ENCODE peak calls at places on chromosomes 1 and 21, in four cellular contexts. K is uterus, P is A549, B is IMR-90. S is an unnamed sample. For H3K9me3, the result is how much of the 10 kb centered on the place peaks cover.

GRCh38 chr1:68117416-68117815 is 67.0 kb upstream of the DIRAS3 start:
- DNase-seq in K (no peak), P (no peak), B (no peak), S (no peak)

GRCh38 chr1:109725510-109725909 is 13.5 kb downstream of the GSTM5 start:
- DNase-seq in K (no peak), P (no peak), B (no peak), S (no peak)

GRCh38 chr21:14383596-14384210 is 757 bp upstream of the HSPA13 start:
- DNase-seq in K (no peak), P (no peak), B (peak), S (peak)

GRCh38 chr1:228646717-228647522 is 88.4 kb upstream of the RHOU start:
- DNase-seq in K (peak), P (peak), B (peak), S (peak)

GRCh38 chr1:225847610-225848009 is 34.6 kb downstream of the TMEM63A start:
- DNase-seq in K (no peak), P (no peak), B (no peak), S (no peak)

GRCh38 chr1:164588388-164589341 is 29.7 kb downstream of the PBX1 start:
- DNase-seq in K (peak), P (no peak), B (peak), S (peak)

GRCh38 chr1:95948023-95948422 is 714.0 kb downstream of the RWDD3 start:
- DNase-seq in K (no peak), P (no peak), B (no peak), S (no peak)

GRCh38 chr1:84433253-84434080 is 35.2 kb downstream of the DNASE2B start:
- DNase-seq in K (peak), P (peak), B (peak), S (peak)

GRCh38 chr1:19818324-19818723 is 3.2 kb upstream of the RNF186 start:
- DNase-seq in K (no peak), P (no peak), B (no peak), S (no peak)

GRCh38 chr1:107926436-107927080 is 38.4 kb downstream of the VAV3 start:
- DNase-seq in K (no peak), P (no peak), B (no peak), S (no peak)

GRCh38 chr1:209849388-209849787 is 21.6 kb downstream of the UTP25 start:
- DNase-seq in K (no peak), P (no peak), B (no peak), S (no peak)

GRCh38 chr1:116997011-116997410 is 4.5 kb upstream of the CD101 start:
- DNase-seq in K (no peak), P (no peak), B (no peak), S (no peak)

GRCh38 chr21:35134299-35134698 is 85.2 kb upstream of the RUNX1 start:
- DNase-seq in K (no peak), P (no peak), B (no peak), S (no peak)

GRCh38 chr1:109226078-109226445 is 12.3 kb downstream of the SARS1 start:
- DNase-seq in K (no peak), P (no peak), B (peak), S (no peak)

GRCh38 chr1:68600049-68600661 is 103.3 kb upstream of the DEPDC1 start:
- DNase-seq in K (no peak), P (no peak), B (peak), S (peak)

GRCh38 chr1:67429528-67430357 is 459 bp downstream of the SERBP1 start:
- DNase-seq in K (peak), P (no peak), B (no peak), S (peak)

GRCh38 chr1:25643962-25644361 is 27.4 kb downstream of the MAN1C1 start:
- DNase-seq in K (no peak), P (no peak), B (no peak), S (no peak)

GRCh38 chr1:184222561-184223157 is 164.2 kb upstream of the C1orf21 start:
- DNase-seq in K (peak), P (peak), B (peak), S (peak)

GRCh38 chr1:25911162-25911561 is 4.9 kb upstream of the STMN1 start:
- DNase-seq in K (no peak), P (no peak), B (no peak), S (no peak)

GRCh38 chr1:148162363-148162762 is 10.3 kb upstream of the NBPF11 start:
- DNase-seq in K (no peak), P (no peak), B (no peak), S (no peak)

GRCh38 chr1:202661136-202661845 is 49.0 kb downstream of the SYT2 start:
- DNase-seq in K (no peak), P (peak), B (no peak), S (no peak)

GRCh38 chr21:46322351-46323226 is 1.1 kb downstream of the C21orf58 start:
- DNase-seq in K (no peak), P (no peak), B (peak), S (no peak)

GRCh38 chr1:16173447-16174260 is 17.8 kb upstream of the EPHA2 start:
- DNase-seq in K (no peak), P (no peak), B (peak), S (peak)

GRCh38 chr1:69573911-69574310 is 6.2 kb downstream of the LRRC7 start:
- DNase-seq in K (no peak), P (no peak), B (no peak), S (no peak)

GRCh38 chr1:151581946-151582345 is 29.9 kb upstream of the SNX27 start:
- DNase-seq in K (no peak), P (no peak), B (no peak), S (no peak)

GRCh38 chr1:8096105-8097011 is 70.2 kb upstream of the ERRFI1 start:
- DNase-seq in K (no peak), P (no peak), B (peak), S (no peak)

GRCh38 chr1:202589190-202589680 is 121.0 kb downstream of the SYT2 start:
- DNase-seq in K (peak), P (peak), B (peak), S (peak)

GRCh38 chr1:48106049-48106448 is 108.9 kb upstream of the TRABD2B start:
- DNase-seq in K (no peak), P (no peak), B (no peak), S (no peak)

GRCh38 chr1:204398197-204399125 is 13.2 kb downstream of the PPP1R15B start:
- DNase-seq in K (no peak), P (peak), B (peak), S (peak)

DNA sequence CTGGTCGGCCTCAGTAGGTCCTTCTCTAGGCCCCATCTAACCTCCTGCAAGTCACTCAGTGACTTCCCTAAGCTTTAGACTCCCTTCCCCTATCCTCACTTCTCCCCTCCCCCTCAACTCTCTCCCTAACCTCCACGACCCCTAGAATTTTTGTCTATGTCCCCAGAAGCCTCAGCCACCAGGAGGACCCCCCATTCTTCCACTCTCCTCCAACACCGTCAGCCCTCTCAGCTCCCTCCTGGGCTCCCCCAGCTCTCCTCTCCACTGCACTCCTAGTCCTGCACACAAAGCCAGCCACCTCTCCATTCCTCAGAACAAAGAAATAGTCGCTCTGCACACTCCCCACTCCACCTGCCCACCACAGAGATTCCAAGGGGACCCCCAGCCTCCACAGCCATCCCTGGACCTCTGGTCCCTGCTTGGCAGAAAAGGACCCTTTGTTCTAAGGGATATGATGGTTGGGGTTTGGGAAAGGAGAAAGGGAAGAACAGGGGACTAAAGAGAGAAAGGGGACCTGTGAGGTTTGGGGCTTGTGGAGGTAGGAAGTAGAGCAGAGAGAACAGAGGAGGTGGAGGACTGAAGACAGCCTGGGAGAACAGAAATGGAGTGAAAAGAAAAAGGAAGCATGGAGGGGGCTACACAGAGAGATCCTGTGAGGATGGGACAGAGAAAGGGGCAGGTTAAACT is 2.8 kb downstream of the ARHGEF2 start:
- DNase-seq in K (no peak), P (no peak), B (no peak), S (no peak)
- TF ChIP-seq POLR2A in K (no peak), P (no peak), B (no peak), S (no peak)

GRCh38 chr1:152776361-152776760 is 1.4 kb downstream of the LCE1F start:
- DNase-seq in K (no peak), P (no peak), B (no peak), S (no peak)
- H3K9me3 ChIP-seq in K (under half), P (under half), B (under half), S (under half)

GRCh38 chr1:41598325-41598724 is 113.8 kb upstream of the EDN2 start:
- DNase-seq in K (no peak), P (no peak), B (no peak), S (no peak)

DNA sequence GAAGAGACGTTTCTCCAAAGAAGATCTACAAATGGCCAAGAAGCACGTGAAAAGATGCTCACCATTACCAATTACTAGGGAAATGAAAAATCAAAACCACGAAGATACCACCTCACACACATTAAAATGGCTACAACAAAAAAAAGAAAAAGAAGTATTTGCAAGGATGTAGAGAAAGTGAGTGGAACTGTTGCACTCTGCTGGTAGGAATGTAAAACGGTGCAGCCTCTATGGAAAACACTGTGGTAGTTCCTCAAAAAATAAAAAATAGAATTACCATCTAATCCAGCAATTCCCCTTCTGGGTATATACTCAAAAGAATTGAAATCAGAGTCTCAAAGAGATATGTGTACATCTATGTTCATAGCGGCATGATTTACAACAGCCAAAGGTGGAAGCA is 115.4 kb upstream of the EDN2 start:
- DNase-seq in K (no peak), P (no peak), B (peak), S (no peak)
- TF ChIP-seq CTCF in K (peak), P (peak), B (peak), S (no peak)

GRCh38 chr1:240962086-240962485 is 350.1 kb upstream of the GREM2 start:
- DNase-seq in K (no peak), P (no peak), B (no peak), S (no peak)
- TF ChIP-seq POLR2A in K (no peak), P (no peak), B (no peak), S (no peak)

GRCh38 chr1:158961178-158961577 is 29.8 kb downstream of the PYHIN1 start:
- DNase-seq in K (no peak), P (no peak), B (no peak), S (no peak)
- H3K9me3 ChIP-seq in K (under half), P (under half), B (under half), S (under half)

S was measured in adrenal gland.